ENCODE peak calls at places on chromosomes 3 and 15, in four cellular contexts. E, S, H and R are unnamed samples.

GRCh38 chr15:100580414-100580813 is 21.6 kb downstream of the LINS1 start:
- DNase-seq in S (no peak), E (no peak), H (no peak), R (no peak)

GRCh38 chr15:43433160-43433559 is 59.8 kb downstream of the TP53BP1 start:
- DNase-seq in S (no peak), H (no peak), E (no peak), R (no peak)

GRCh38 chr3:71069797-71070196 is 513.7 kb downstream of the FOXP1 start:
- DNase-seq in H (peak), S (no peak), E (peak), R (peak)

GRCh38 chr3:53753518-53754183 is 92.6 kb downstream of the CHDH start:
- DNase-seq in S (peak), E (no peak), H (no peak), R (no peak)

GRCh38 chr3:122671543-122671942 is 9.1 kb upstream of the PARP14 start:
- DNase-seq in H (no peak), E (no peak), S (no peak), R (no peak)

GRCh38 chr3:97719156-97719821 is 45.3 kb upstream of the ARL6 start:
- DNase-seq in E (peak), S (peak), H (peak), R (peak)

GRCh38 chr3:58670506-58671125 is 4.0 kb upstream of the FAM3D start:
- DNase-seq in E (no peak), H (no peak), S (no peak), R (no peak)

GRCh38 chr15:96888764-96889163 is 558.3 kb downstream of the NR2F2 start:
- DNase-seq in S (no peak), E (no peak), H (no peak), R (no peak)

GRCh38 chr3:119950666-119951325 is 143.5 kb downstream of the GSK3B start:
- DNase-seq in E (no peak), S (no peak), H (no peak), R (no peak)

GRCh38 chr3:65597952-65598413 is 440.7 kb downstream of the MAGI1 start:
- DNase-seq in H (no peak), E (no peak), S (no peak), R (no peak)

GRCh38 chr3:37892917-37893595 is 31.4 kb downstream of the CTDSPL start:
- DNase-seq in S (no peak), E (peak), H (no peak), R (no peak)

GRCh38 chr3:188546835-188547670 is 393.1 kb downstream of the LPP start:
- DNase-seq in E (no peak), H (no peak), S (no peak), R (no peak)

GRCh38 chr3:102605146-102605545 is 170.3 kb downstream of the ZPLD1 start:
- DNase-seq in E (no peak), H (no peak), S (no peak), R (no peak)

GRCh38 chr3:55247666-55248065 is 239.4 kb downstream of the WNT5A start:
- DNase-seq in E (no peak), S (no peak), H (no peak), R (no peak)

GRCh38 chr15:58457466-58457965 is 25.7 kb downstream of the LIPC start:
- DNase-seq in H (no peak), E (no peak), S (no peak), R (no peak)

GRCh38 chr3:135328036-135328435 is 533.0 kb downstream of the EPHB1 start:
- DNase-seq in H (no peak), S (no peak), E (no peak), R (no peak)

GRCh38 chr3:17672506-17672905 is 69.9 kb downstream of the TBC1D5 start:
- DNase-seq in H (no peak), S (no peak), E (no peak), R (peak)

GRCh38 chr3:14119166-14119510 is 5.5 kb downstream of the CHCHD4 start:
- DNase-seq in H (no peak), E (no peak), S (no peak), R (no peak)

GRCh38 chr3:12886736-12887135 is 45.4 kb upstream of the RPL32 start:
- DNase-seq in H (no peak), E (no peak), S (no peak), R (no peak)

GRCh38 chr3:160477750-160478149 is 28.2 kb upstream of the TRIM59 start:
- DNase-seq in H (no peak), S (no peak), E (no peak), R (no peak)

GRCh38 chr15:67030036-67030762 is 35.2 kb upstream of the SMAD3 start:
- DNase-seq in H (no peak), E (no peak), S (no peak), R (no peak)

GRCh38 chr3:151859125-151859741 is 14.2 kb upstream of the SUCNR1 start:
- DNase-seq in S (no peak), H (no peak), E (no peak), R (no peak)

GRCh38 chr3:175274056-175274455 is 414.9 kb downstream of the NAALADL2 start:
- DNase-seq in H (no peak), E (no peak), S (peak), R (no peak)

GRCh38 chr15:82624008-82624407 is 23.2 kb downstream of the CPEB1 start:
- DNase-seq in S (no peak), H (no peak), E (no peak), R (no peak)

GRCh38 chr3:132432639-132433038 is 15.3 kb downstream of the DNAJC13 start:
- DNase-seq in H (no peak), E (no peak), S (no peak), R (no peak)

GRCh38 chr3:14810795-14811661 is 7.7 kb upstream of the FGD5 start:
- DNase-seq in E (no peak), H (no peak), S (no peak), R (no peak)